ENCODE peak calls at places on chromosome 11, in seven cellular contexts. Y is activated CD4-positive, alpha-beta T cell treated with anti-CD3 and anti-CD28 coated beads for 4 hours; I is GF-D8; L is tibial artery; M is activated T-helper 1 cell treated with anti-CD3 and anti-CD28 coated beads, Interleukin-12 subunit alpha, Interleukin-12 subunit beta, Interleukin-2, Interleukin-4 antibody, amounts not matched to agents 30 ng/mL and 10 ng/mL and 1 ng/mL, durations not matched to agents 14 hours and 24 hours and 36 hours; Q is RKO; H is stimulated activated CD4-positive, alpha-beta T cell treated with anti-CD3 and anti-CD28 coated beads, TNF-alpha, amount 100 ng/mL, for 24 hours. W is an unnamed sample.
A peak's percentile ranks its signal among the peaks of the same experiment; 100 is the strongest.

GRCh38 chr11:35272391-35272821 is 133.4 kb downstream of the CD44 start:
- DNase-seq in Y (peak; percentile 13), I (no peak), L (no peak), M (peak; percentile 54), Q (no peak), H (peak; percentile 33), W (no peak)

GRCh38 chr11:8097926-8098325 is 16.9 kb downstream of the TUB start:
- DNase-seq in Y (no peak), I (no peak), L (no peak), M (no peak), Q (no peak), H (no peak), W (no peak)

GRCh38 chr11:95078526-95078925 is 11.1 kb upstream of the ENDOD1 start:
- DNase-seq in Y (no peak), I (no peak), L (no peak), M (no peak), Q (peak; percentile 76), H (no peak), W (no peak)

GRCh38 chr11:17558916-17559315 is 11.9 kb downstream of the OTOG start:
- DNase-seq in Y (no peak), I (no peak), L (no peak), M (no peak), Q (no peak), H (no peak), W (no peak)

GRCh38 chr11:13135385-13136271 is 126.5 kb downstream of the RASSF10 start:
- DNase-seq in Y (no peak), I (no peak), L (no peak), M (no peak), Q (no peak), H (no peak), W (peak; percentile 70)

GRCh38 chr11:1453611-1454386 is 32.8 kb downstream of the MOB2 start:
- DNase-seq in Y (no peak), I (no peak), L (no peak), M (peak; percentile 28), Q (no peak), H (no peak), W (peak; percentile 94)

GRCh38 chr11:10395196-10395897 is 59.7 kb upstream of the AMPD3 start:
- DNase-seq in Y (no peak), I (no peak), L (no peak), M (no peak), Q (no peak), H (no peak), W (no peak)

GRCh38 chr11:13965337-13965736 is 2.8 kb downstream of the SPON1 start:
- DNase-seq in Y (no peak), I (no peak), L (no peak), M (no peak), Q (no peak), H (no peak), W (peak; percentile 13)